ENCODE peak calls at places on chromosomes 12 and 14, in eight cellular contexts. X, I, F, R, D, N, W and U are unnamed samples.

GRCh38 chr12:68158427-68158826 is 1.1 kb downstream of the IFNG start:
- DNase-seq in X (no peak), I (no peak), F (no peak), R (peak; percentile 30), D (no peak), N (peak; percentile 75), W (peak; percentile 3), U (no peak)

GRCh38 chr12:104906695-104907094 is 51.4 kb downstream of the SLC41A2 start:
- DNase-seq in X (no peak), I (no peak), F (no peak), R (no peak), D (no peak), N (no peak), W (no peak), U (no peak)

GRCh38 chr12:84077692-84078091 is 834.9 kb downstream of the SLC6A15 start:
- DNase-seq in X (no peak), I (no peak), F (no peak), R (no peak), D (no peak), N (peak; percentile 1), W (no peak), U (no peak)

GRCh38 chr12:57591567-57592325 is 754 bp downstream of the PIP4K2C start:
- DNase-seq in X (no peak), I (no peak), F (no peak), R (peak; percentile 33), D (no peak), N (peak; percentile 40), W (no peak), U (no peak)

GRCh38 chr12:943051-943450 is 6.4 kb downstream of the RAD52 start:
- DNase-seq in X (no peak), I (no peak), F (no peak), R (no peak), D (no peak), N (no peak), W (no peak), U (no peak)

GRCh38 chr12:58918475-58918874 is 1.8 kb downstream of the LRIG3 start:
- DNase-seq in X (no peak), I (no peak), F (no peak), R (no peak), D (no peak), N (no peak), W (no peak), U (no peak)

GRCh38 chr14:36671149-36671548 is 9.5 kb downstream of the PAX9 start:
- DNase-seq in X (no peak), I (no peak), F (no peak), R (no peak), D (no peak), N (no peak), W (no peak), U (no peak)

GRCh38 chr14:24279301-24280186 is 8.1 kb upstream of the RABGGTA start:
- DNase-seq in X (no peak), I (no peak), F (peak; percentile 64), R (no peak), D (peak; percentile 48), N (no peak), W (no peak), U (no peak)

GRCh38 chr14:105411017-105411941 is 8.3 kb upstream of the MTA1 start:
- DNase-seq in X (peak; percentile 14), I (peak; percentile 85), F (no peak), R (peak; percentile 49), D (peak; percentile 34), N (no peak), W (peak; percentile 63), U (no peak)

GRCh38 chr12:49609059-49609874 is 3.8 kb upstream of the FAM186B start:
- DNase-seq in X (no peak), I (no peak), F (no peak), R (no peak), D (no peak), N (no peak), W (no peak), U (no peak)

GRCh38 chr14:92897922-92898599 is 24.9 kb upstream of the CHGA start:
- DNase-seq in X (no peak), I (no peak), F (no peak), R (peak; percentile 13), D (peak; percentile 30), N (no peak), W (no peak), U (no peak)

GRCh38 chr12:17971850-17972249 is 118.1 kb downstream of the RERGL start:
- DNase-seq in X (no peak), I (no peak), F (no peak), R (no peak), D (no peak), N (no peak), W (no peak), U (no peak)

GRCh38 chr14:90567991-90568390 is 171.2 kb downstream of the CALM1 start:
- DNase-seq in X (no peak), I (no peak), F (no peak), R (no peak), D (no peak), N (no peak), W (no peak), U (no peak)

GRCh38 chr14:76844223-76844622 is 18.0 kb downstream of the LRRC74A start:
- DNase-seq in X (no peak), I (no peak), F (peak; percentile 11), R (peak; percentile 44), D (peak; percentile 50), N (peak; percentile 6), W (peak; percentile 40), U (no peak)

GRCh38 chr14:72104011-72104613 is 171.9 kb downstream of the RGS6 start:
- DNase-seq in X (peak; percentile 78), I (no peak), F (peak; percentile 44), R (peak; percentile 1), D (peak; percentile 30), N (peak; percentile 67), W (peak; percentile 15), U (no peak)

GRCh38 chr12:59977779-59978178 is 381.9 kb downstream of the SLC16A7 start:
- DNase-seq in X (no peak), I (no peak), F (no peak), R (peak; percentile 7), D (no peak), N (no peak), W (no peak), U (no peak)

GRCh38 chr12:33313476-33313875 is 126.1 kb downstream of the SYT10 start:
- DNase-seq in X (no peak), I (no peak), F (no peak), R (no peak), D (no peak), N (no peak), W (no peak), U (no peak)

GRCh38 chr12:109308534-109309440 is at the start of gene FOXN4:
- DNase-seq in X (peak; percentile 80), I (no peak), F (no peak), R (no peak), D (no peak), N (no peak), W (no peak), U (no peak)

GRCh38 chr12:90621927-90622326 is 333.0 kb downstream of the CCER1 start:
- DNase-seq in X (no peak), I (no peak), F (no peak), R (peak; percentile 63), D (no peak), N (no peak), W (no peak), U (peak; percentile 10)

GRCh38 chr14:55123101-55123500 is 6.0 kb upstream of the LGALS3 start:
- DNase-seq in X (no peak), I (peak; percentile 39), F (no peak), R (peak; percentile 93), D (no peak), N (no peak), W (peak; percentile 22), U (peak; percentile 43)

GRCh38 chr12:101759396-101760047 is 20.3 kb upstream of the SYCP3 start:
- DNase-seq in X (no peak), I (peak; percentile 24), F (peak; percentile 31), R (peak; percentile 66), D (no peak), N (peak; percentile 47), W (peak; percentile 19), U (no peak)

GRCh38 chr14:94888108-94888507 is 118.2 kb upstream of the GSC start:
- DNase-seq in X (no peak), I (no peak), F (no peak), R (no peak), D (no peak), N (no peak), W (no peak), U (no peak)

GRCh38 chr14:99124482-99125104 is 147.4 kb downstream of the BCL11B start:
- DNase-seq in X (no peak), I (no peak), F (no peak), R (no peak), D (no peak), N (no peak), W (no peak), U (no peak)

GRCh38 chr12:86234309-86234708 is 21.9 kb downstream of the MGAT4C start:
- DNase-seq in X (no peak), I (no peak), F (no peak), R (no peak), D (no peak), N (no peak), W (no peak), U (no peak)

GRCh38 chr12:125284945-125285344 is 219.7 kb downstream of the AACS start:
- DNase-seq in X (no peak), I (no peak), F (no peak), R (no peak), D (no peak), N (no peak), W (no peak), U (no peak)

GRCh38 chr12:109541412-109541725 is 31.9 kb downstream of the MMAB start:
- DNase-seq in X (no peak), I (no peak), F (no peak), R (no peak), D (no peak), N (no peak), W (no peak), U (no peak)

GRCh38 chr14:105919458-105920150 is 393.2 kb downstream of the TMEM121 start:
- DNase-seq in X (no peak), I (no peak), F (no peak), R (no peak), D (no peak), N (no peak), W (no peak), U (no peak)

GRCh38 chr12:19666070-19666469 is 226.8 kb downstream of the AEBP2 start:
- DNase-seq in X (no peak), I (no peak), F (no peak), R (no peak), D (no peak), N (no peak), W (no peak), U (no peak)

GRCh38 chr14:90508536-90509254 is 111.9 kb downstream of the CALM1 start:
- DNase-seq in X (no peak), I (no peak), F (no peak), R (no peak), D (no peak), N (no peak), W (no peak), U (no peak)

GRCh38 chr14:57502581-57503254 is 9.1 kb upstream of the CCDC198 start:
- DNase-seq in X (no peak), I (no peak), F (no peak), R (peak; percentile 12), D (no peak), N (no peak), W (no peak), U (no peak)

GRCh38 chr14:52154992-52155655 is 86.3 kb upstream of the NID2 start:
- DNase-seq in X (no peak), I (no peak), F (no peak), R (no peak), D (no peak), N (peak; percentile 49), W (no peak), U (no peak)

GRCh38 chr12:83826112-83826511 is 1086.5 kb downstream of the SLC6A15 start:
- DNase-seq in X (peak; percentile 86), I (no peak), F (no peak), R (peak; percentile 75), D (peak; percentile 11), N (peak; percentile 59), W (no peak), U (peak; percentile 3)

GRCh38 chr12:116265361-116266128 is 11.9 kb downstream of the MED13L start:
- DNase-seq in X (no peak), I (no peak), F (no peak), R (no peak), D (no peak), N (no peak), W (no peak), U (no peak)

GRCh38 chr12:91100901-91101300 is 10.4 kb downstream of the LUM start:
- DNase-seq in X (no peak), I (no peak), F (no peak), R (peak; percentile 35), D (no peak), N (no peak), W (no peak), U (no peak)